ENCODE peak calls at places on chromosomes 3 and 15, in eight cellular contexts. I, R, P, M, B, V, Q and H are unnamed samples.

GRCh38 chr15:57866149-57866736 is 159.7 kb downstream of the POLR2M start:
- DNase-seq in V (no peak), P (peak), I (peak), B (peak), M (peak), Q (peak), R (peak), H (no peak)

GRCh38 chr3:111392911-111393351 is 149.1 kb upstream of the CD96 start:
- DNase-seq in V (no peak), R (no peak), P (peak), I (peak), Q (no peak), B (no peak), M (no peak), H (no peak)

GRCh38 chr3:76943058-76943457 is 96.8 kb upstream of the ROBO2 start:
- DNase-seq in Q (no peak), P (peak), R (no peak), V (no peak), B (peak), I (no peak), M (no peak), H (no peak)

GRCh38 chr3:45551214-45552010 is 43.1 kb upstream of the LIMD1 start:
- DNase-seq in I (no peak), B (peak), V (no peak), Q (no peak), R (no peak), M (no peak), P (no peak), H (no peak)

GRCh38 chr3:111311126-111311525 is 230.9 kb upstream of the CD96 start:
- DNase-seq in B (no peak), P (no peak), M (no peak), I (no peak), Q (no peak), V (no peak), R (no peak), H (no peak)

GRCh38 chr15:67548862-67549651 is 6.6 kb downstream of the MAP2K5 start:
- DNase-seq in M (peak), I (no peak), R (peak), Q (no peak), B (no peak), P (peak), V (no peak), H (no peak)

GRCh38 chr3:135009014-135009413 is 214.0 kb downstream of the EPHB1 start:
- DNase-seq in B (no peak), R (no peak), V (no peak), Q (no peak), I (no peak), M (no peak), P (no peak), H (no peak)

GRCh38 chr3:35946121-35946856 is 307.0 kb downstream of the ARPP21 start:
- DNase-seq in B (peak), V (no peak), I (no peak), R (no peak), P (peak), Q (no peak), M (peak), H (no peak)

GRCh38 chr15:35626531-35626930 is 80.6 kb upstream of the DPH6 start:
- DNase-seq in B (peak), R (no peak), I (no peak), V (no peak), Q (no peak), P (no peak), M (no peak), H (no peak)

GRCh38 chr3:188157971-188158370 is 4.0 kb downstream of the LPP start:
- DNase-seq in V (no peak), R (no peak), I (no peak), M (no peak), B (no peak), Q (no peak), P (no peak), H (no peak)

GRCh38 chr15:52183562-52184173 is 7.5 kb downstream of the GNB5 start:
- DNase-seq in R (no peak), B (peak), P (peak), Q (no peak), I (no peak), M (peak), V (no peak), H (no peak)

GRCh38 chr3:69166446-69166845 is 44.1 kb upstream of the LMOD3 start:
- DNase-seq in M (no peak), V (no peak), I (no peak), B (no peak), Q (no peak), R (no peak), P (no peak), H (no peak)

GRCh38 chr15:40067921-40068624 is 29.1 kb upstream of the SRP14 start:
- DNase-seq in P (no peak), Q (no peak), I (no peak), B (no peak), R (no peak), V (no peak), M (no peak), H (no peak)

DNA sequence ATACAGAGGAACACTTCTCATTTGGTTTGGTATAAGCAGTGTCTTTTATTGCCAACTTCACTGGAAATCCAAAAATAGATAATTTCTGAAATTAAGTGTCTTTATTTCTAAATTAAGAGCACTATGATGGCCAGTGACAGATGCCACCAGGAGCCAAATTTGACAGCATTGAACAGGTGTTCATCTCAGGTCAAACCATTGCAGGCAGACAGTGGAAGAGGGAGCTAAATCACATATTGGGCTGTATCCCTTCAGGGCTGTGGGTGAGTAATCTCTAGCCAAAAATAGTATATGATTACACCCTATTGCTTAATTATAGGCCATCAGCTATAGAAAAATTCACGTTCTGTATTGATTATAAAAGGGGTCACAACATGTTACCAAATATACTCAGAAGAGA is 457.7 kb downstream of the NAALADL2 start:
- DNase-seq in Q (no peak), B (no peak), I (no peak), M (no peak), P (no peak), V (no peak), R (no peak), H (no peak)
- H3K27ac ChIP-seq in Q (no peak), B (no peak), I (no peak), M (no peak), P (no peak), V (no peak), R (no peak), H (no peak)

DNA sequence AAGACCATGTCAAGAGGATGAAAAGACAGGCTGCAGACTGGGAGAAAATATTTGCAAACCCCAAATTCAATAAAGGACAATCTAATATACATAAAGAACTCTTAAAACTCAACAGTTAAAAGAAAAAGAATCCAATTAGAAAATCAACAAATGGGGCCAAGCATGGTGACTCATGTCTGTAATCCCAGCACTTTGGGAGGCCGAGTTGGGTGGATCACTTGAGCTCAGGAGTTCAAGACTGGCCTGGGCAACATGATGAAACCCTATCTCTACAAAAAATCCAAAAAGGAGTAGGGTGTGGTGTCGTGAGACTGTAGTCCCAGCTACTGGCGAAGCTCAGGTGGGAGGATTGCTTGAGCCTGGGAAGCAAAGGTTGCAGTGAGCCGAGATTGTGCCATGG is 57.6 kb downstream of the ANP32A start:
- DNase-seq in P (no peak), V (no peak), Q (no peak), M (no peak), R (no peak), I (no peak), B (no peak), H (no peak)
- H3K27ac ChIP-seq in P (no peak), V (no peak), Q (no peak), M (no peak), R (no peak), I (no peak), B (no peak), H (no peak)

GRCh38 chr3:65028024-65028423 is 340.2 kb upstream of the ADAMTS9 start:
- DNase-seq in R (no peak), Q (no peak), V (no peak), M (no peak), I (no peak), P (peak), B (no peak), H (no peak)
- H3K27ac ChIP-seq in R (peak), Q (no peak), V (no peak), M (no peak), I (no peak), P (peak), B (no peak), H (no peak)

DNA sequence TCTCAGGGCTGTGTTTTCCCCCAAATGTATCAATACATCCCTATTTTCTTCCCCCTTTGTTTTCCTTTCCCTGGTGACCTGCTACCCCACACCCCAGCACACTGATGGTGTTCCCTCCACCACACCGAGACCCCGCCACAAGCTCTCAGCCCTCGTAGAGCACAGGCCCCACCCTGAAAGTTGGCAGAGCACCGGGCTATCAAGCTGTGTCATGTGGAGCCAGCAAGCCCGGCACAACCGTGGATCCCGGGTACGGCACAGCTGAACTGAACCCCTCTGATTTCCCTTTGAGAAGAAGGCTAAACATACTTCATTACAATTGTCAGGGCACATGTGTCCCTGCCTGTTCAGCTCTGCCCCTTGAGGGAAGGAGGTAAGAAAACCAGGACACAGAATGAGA is 69.9 kb downstream of the LRIG1 start:
- DNase-seq in Q (no peak), B (no peak), I (no peak), P (no peak), M (no peak), V (no peak), R (no peak), H (no peak)
- H3K27ac ChIP-seq in Q (peak), B (no peak), I (no peak), P (no peak), M (no peak), V (peak), R (no peak), H (peak)

DNA sequence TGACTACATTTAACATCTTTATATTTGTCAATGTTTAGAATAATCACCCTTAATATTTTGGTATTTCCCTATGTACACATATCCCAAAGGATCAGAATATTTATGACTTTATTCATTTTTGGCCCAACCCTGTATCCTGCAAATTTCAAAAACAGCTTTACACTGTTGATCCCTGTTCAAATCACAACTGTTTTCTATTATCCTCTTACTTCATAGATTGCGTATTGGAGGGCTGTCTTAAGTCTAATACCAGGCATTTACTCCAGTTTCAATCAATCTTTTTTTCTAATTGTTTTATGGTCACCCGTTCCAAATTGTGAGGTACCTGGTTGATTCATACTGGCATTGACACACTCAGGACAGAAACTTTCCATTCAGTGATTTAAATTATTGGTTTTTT is 107.9 kb downstream of the RPL22L1 start:
- DNase-seq in M (no peak), I (no peak), R (no peak), Q (no peak), P (no peak), V (no peak), B (no peak), H (no peak)
- H3K27ac ChIP-seq in M (no peak), I (no peak), R (no peak), Q (no peak), P (no peak), V (no peak), B (no peak), H (no peak)

GRCh38 chr3:72344256-72345046 is 503.8 kb downstream of the SHQ1 start:
- DNase-seq in V (no peak), P (no peak), I (no peak), M (no peak), Q (no peak), B (no peak), R (no peak), H (no peak)
- H3K27ac ChIP-seq in V (no peak), P (no peak), I (no peak), M (no peak), Q (no peak), B (no peak), R (no peak), H (no peak)

DNA sequence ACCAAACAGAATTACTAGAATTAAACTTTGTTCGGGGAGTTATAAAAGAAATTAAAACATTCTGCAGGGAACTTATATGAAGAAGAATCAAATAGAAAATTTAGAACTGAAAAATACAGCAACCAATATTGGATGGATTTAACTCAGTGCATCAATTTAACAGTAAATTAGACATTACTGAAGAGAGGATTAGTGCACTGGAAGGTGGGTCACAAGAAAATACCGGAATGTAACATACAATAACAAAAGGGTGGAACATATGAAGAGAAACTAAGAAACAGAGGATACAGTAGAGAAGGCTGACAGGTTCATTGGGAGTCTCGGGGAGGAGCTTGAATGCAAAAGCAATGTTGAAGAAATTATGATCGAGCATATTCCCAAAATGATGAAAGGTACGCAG is 56.3 kb downstream of the CDIN1 start:
- DNase-seq in M (no peak), P (no peak), B (no peak), R (no peak), V (no peak), Q (no peak), I (no peak), H (no peak)
- H3K27ac ChIP-seq in M (no peak), P (no peak), B (no peak), R (no peak), V (no peak), Q (no peak), I (no peak), H (no peak)

GRCh38 chr3:46695962-46696922 is 2.8 kb upstream of the ALS2CL start:
- DNase-seq in V (no peak), Q (no peak), P (no peak), M (no peak), I (no peak), B (peak), R (no peak), H (no peak)
- H3K27ac ChIP-seq in V (peak), Q (no peak), P (no peak), M (no peak), I (no peak), B (no peak), R (no peak), H (peak)

GRCh38 chr3:31047673-31048072 is 153.2 kb upstream of the GADL1 start:
- DNase-seq in Q (no peak), M (no peak), P (no peak), V (no peak), B (no peak), I (no peak), R (no peak), H (no peak)

GRCh38 chr3:31041161-31041978 is 146.9 kb upstream of the GADL1 start:
- DNase-seq in P (peak), I (no peak), Q (no peak), B (peak), R (peak), V (no peak), M (peak), H (no peak)

GRCh38 chr3:31048143-31048542 is 153.7 kb upstream of the GADL1 start:
- DNase-seq in M (no peak), B (no peak), I (no peak), P (no peak), Q (no peak), V (no peak), R (no peak), H (no peak)

GRCh38 chr3:31039145-31039544 is 144.7 kb upstream of the GADL1 start:
- DNase-seq in Q (no peak), V (no peak), B (no peak), M (no peak), I (no peak), R (no peak), P (no peak), H (no peak)

GRCh38 chr3:31043184-31043819 is 148.8 kb upstream of the GADL1 start:
- DNase-seq in Q (no peak), B (peak), V (no peak), I (no peak), P (no peak), R (no peak), M (no peak), H (no peak)
- H3K27ac ChIP-seq in Q (no peak), B (no peak), V (no peak), I (no peak), P (no peak), R (no peak), M (no peak), H (peak)

GRCh38 chr3:151316267-151316991 is at the start of gene GPR87:
- DNase-seq in I (no peak), Q (peak), P (peak), B (peak), M (no peak), R (no peak), V (no peak), H (no peak)

GRCh38 chr3:151314593-151314992 is 2.0 kb downstream of the GPR87 start:
- DNase-seq in P (no peak), M (no peak), I (no peak), V (no peak), R (no peak), B (no peak), Q (no peak), H (no peak)

GRCh38 chr3:151314132-151314531 is 2.5 kb downstream of the GPR87 start:
- DNase-seq in B (no peak), V (no peak), Q (no peak), M (no peak), R (no peak), P (no peak), I (no peak), H (no peak)

GRCh38 chr3:151315846-151316245 is 774 bp downstream of the GPR87 start:
- DNase-seq in Q (peak), V (no peak), P (no peak), I (no peak), M (no peak), B (no peak), R (no peak), H (no peak)

GRCh38 chr3:151315136-151315535 is 1.5 kb downstream of the GPR87 start:
- DNase-seq in B (peak), Q (no peak), V (no peak), P (no peak), I (no peak), M (no peak), R (no peak), H (no peak)
- H3K27ac ChIP-seq in B (no peak), Q (peak), V (no peak), P (peak), I (no peak), M (no peak), R (no peak), H (peak)